ENCODE peak calls at places on chromosomes 4 and X, in four cellular contexts. K, P, V and I are unnamed samples.

GRCh38 chr4:57442834-57443291 is 332.7 kb upstream of the IGFBP7 start:
- DNase-seq in K (no peak), P (peak; percentile 26), V (peak; percentile 80), I (peak; percentile 17)

GRCh38 chr4:84971319-84971932 is 4.9 kb upstream of the WDFY3 start:
- DNase-seq in K (no peak), P (peak; percentile 53), V (no peak), I (peak; percentile 46)

GRCh38 chr4:128663325-128663724 is 146.2 kb upstream of the JADE1 start:
- DNase-seq in K (peak; percentile 37), P (no peak), V (no peak), I (no peak)

GRCh38 chr4:16027114-16027513 is 56.7 kb downstream of the PROM1 start:
- DNase-seq in K (no peak), P (no peak), V (no peak), I (no peak)

GRCh38 chrX:132227383-132228112 is 8.3 kb upstream of the RAP2C start:
- DNase-seq in K (no peak), P (no peak), V (no peak), I (no peak)

GRCh38 chr4:82599336-82599735 is 37.5 kb upstream of the TMEM150C start:
- DNase-seq in K (no peak), P (peak; percentile 51), V (no peak), I (no peak)

GRCh38 chr4:56757270-56757746 is 64.2 kb downstream of the SPINK2 start:
- DNase-seq in K (no peak), P (no peak), V (no peak), I (no peak)

GRCh38 chr4:146132445-146132844 is 43.1 kb upstream of the LSM6 start:
- DNase-seq in K (peak; percentile 70), P (no peak), V (no peak), I (no peak)

GRCh38 chr4:7341486-7342222 is 93.1 kb downstream of the PSAPL1 start:
- DNase-seq in K (no peak), P (no peak), V (no peak), I (no peak)

GRCh38 chr4:182062458-182062857 is 180.7 kb upstream of the TENM3 start:
- DNase-seq in K (no peak), P (no peak), V (no peak), I (no peak)

GRCh38 chr4:186832906-186833305 is 109.2 kb upstream of the FAT1 start:
- DNase-seq in K (no peak), P (no peak), V (no peak), I (peak; percentile 24)

GRCh38 chrX:70979136-70979762 is 48.4 kb upstream of the SLC7A3 start:
- DNase-seq in K (no peak), P (peak; percentile 27), V (peak; percentile 41), I (peak; percentile 54)

GRCh38 chr4:169256101-169256612 is 14.6 kb downstream of the SH3RF1 start:
- DNase-seq in K (no peak), P (no peak), V (no peak), I (no peak)

GRCh38 chr4:100738388-100739165 is 220.8 kb upstream of the EMCN start:
- DNase-seq in K (no peak), P (no peak), V (no peak), I (no peak)

GRCh38 chr4:140359571-140360427 is 13.6 kb upstream of the SCOC start:
- DNase-seq in K (no peak), P (peak; percentile 78), V (peak; percentile 88), I (peak; percentile 59)

GRCh38 chr4:125313989-125314602 is 659 bp upstream of the FAT4 start:
- DNase-seq in K (no peak), P (peak; percentile 41), V (peak; percentile 50), I (no peak)

GRCh38 chr4:188781655-188782054 is 642.4 kb downstream of the TRIML1 start:
- DNase-seq in K (no peak), P (peak; percentile 1), V (no peak), I (no peak)

GRCh38 chr4:14294611-14295010 is 667.1 kb upstream of the BOD1L1 start:
- DNase-seq in K (no peak), P (no peak), V (no peak), I (no peak)

GRCh38 chr4:69748176-69748575 is 12.2 kb downstream of the SULT1B1 start:
- DNase-seq in K (no peak), P (no peak), V (no peak), I (no peak)
- TF ChIP-seq CBX5 in K (no peak), P (no peak), V (no peak), I (no peak)

DNA sequence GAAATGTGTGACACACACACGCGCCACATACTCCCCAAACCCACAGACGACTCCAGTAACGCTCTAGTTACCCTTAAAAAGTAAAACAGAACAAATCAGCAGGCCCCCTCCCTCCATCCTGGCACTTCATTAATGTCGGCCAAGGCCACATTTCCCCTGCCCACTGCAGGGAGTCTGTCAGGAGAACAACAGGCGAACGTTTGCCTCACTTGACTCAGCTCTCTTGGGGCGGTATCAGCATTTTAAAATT is 671 bp upstream of the FHIP1A start:
- DNase-seq in K (no peak), P (no peak), V (peak; percentile 57), I (peak; percentile 5)
- TF ChIP-seq EZH2 in K (no peak), P (no peak), V (no peak), I (no peak)

DNA sequence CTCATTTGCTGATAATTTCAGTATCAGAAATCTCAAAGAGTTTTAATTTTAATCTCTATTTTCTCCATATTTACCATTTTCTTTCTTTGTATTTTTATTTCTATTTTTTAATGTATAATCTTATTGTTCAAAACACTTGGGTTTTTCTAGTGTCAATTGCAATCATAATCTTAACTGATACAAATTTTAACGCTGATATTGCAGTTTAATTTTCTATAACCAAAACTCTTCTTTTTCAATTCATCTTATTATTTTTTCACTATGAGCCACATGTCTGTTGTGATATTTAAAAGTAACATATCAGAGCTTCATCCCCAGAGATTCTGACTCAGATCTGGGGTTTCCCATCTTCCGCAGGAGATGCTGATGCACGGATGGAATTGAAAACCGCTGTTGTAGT is 16.2 kb downstream of the ADAM29 start:
- DNase-seq in K (no peak), P (no peak), V (no peak), I (no peak)
- TF ChIP-seq CBX5 in K (no peak), P (no peak), V (no peak), I (no peak)

GRCh38 chr4:5891563-5892320 is 1.1 kb downstream of the CRMP1 start:
- DNase-seq in K (no peak), P (no peak), V (no peak), I (no peak)
- TF ChIP-seq EZH2 in K (no peak), P (no peak), V (peak; percentile 80), I (no peak)

GRCh38 chrX:139246295-139246694 is 284.2 kb upstream of the F9 start:
- DNase-seq in K (no peak), P (no peak), V (no peak), I (no peak)
- TF ChIP-seq CBX5 in K (no peak), P (no peak), V (no peak), I (no peak)

GRCh38 chr4:4857809-4858508 is 1.5 kb upstream of the MSX1 start:
- DNase-seq in K (no peak), P (no peak), V (no peak), I (no peak)
- TF ChIP-seq EZH2 in K (no peak), P (no peak), V (peak; percentile 98), I (no peak)

GRCh38 chr4:156956947-156957346 is 14.7 kb downstream of the PDGFC start:
- DNase-seq in K (no peak), P (no peak), V (no peak), I (no peak)
- TF ChIP-seq CBX5 in K (no peak), P (no peak), V (no peak), I (no peak)

DNA sequence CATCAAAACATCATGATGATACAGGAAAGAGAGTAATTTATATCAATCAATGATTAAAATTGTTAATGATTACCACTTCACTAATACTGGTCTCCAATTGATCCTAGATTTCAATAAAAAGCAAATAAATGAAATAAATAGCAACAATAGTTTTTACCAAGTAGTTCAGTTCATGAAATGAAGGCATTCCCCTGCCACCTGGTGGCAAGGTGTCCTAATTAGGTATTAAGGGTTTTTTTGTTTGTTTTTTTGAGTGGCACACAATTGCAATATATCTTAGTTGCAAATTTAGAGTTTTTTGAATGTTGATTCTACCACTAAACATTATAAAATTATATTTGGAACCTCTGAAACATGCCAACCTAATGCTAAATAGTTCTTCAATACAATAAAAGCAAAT is 157.4 kb upstream of the PDE5A start:
- DNase-seq in K (no peak), P (peak; percentile 3), V (no peak), I (no peak)
- TF ChIP-seq EZH2 in K (no peak), P (no peak), V (no peak), I (no peak)

DNA sequence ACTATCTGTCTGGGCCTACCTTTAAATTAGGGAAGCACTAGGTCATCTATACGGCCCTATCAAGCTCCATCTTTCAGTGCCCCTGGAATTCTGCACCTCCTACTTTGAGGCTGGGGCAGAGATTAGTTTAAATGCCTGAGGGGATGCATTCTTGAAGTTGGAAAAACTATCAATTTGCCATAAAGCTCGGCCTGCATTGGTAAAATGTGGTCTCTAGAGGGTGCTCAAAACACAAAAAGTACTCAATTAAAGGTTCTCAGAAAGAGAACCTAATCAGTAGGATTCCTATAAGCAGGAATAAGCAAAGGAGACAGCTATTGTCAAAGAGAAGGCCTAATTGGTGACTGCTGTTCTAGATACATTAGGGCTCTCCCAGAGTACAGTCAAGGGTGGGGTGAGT is 111.7 kb downstream of the AMER1 start:
- DNase-seq in K (no peak), P (no peak), V (no peak), I (no peak)
- TF ChIP-seq CBX5 in K (no peak), P (no peak), V (no peak), I (no peak)

DNA sequence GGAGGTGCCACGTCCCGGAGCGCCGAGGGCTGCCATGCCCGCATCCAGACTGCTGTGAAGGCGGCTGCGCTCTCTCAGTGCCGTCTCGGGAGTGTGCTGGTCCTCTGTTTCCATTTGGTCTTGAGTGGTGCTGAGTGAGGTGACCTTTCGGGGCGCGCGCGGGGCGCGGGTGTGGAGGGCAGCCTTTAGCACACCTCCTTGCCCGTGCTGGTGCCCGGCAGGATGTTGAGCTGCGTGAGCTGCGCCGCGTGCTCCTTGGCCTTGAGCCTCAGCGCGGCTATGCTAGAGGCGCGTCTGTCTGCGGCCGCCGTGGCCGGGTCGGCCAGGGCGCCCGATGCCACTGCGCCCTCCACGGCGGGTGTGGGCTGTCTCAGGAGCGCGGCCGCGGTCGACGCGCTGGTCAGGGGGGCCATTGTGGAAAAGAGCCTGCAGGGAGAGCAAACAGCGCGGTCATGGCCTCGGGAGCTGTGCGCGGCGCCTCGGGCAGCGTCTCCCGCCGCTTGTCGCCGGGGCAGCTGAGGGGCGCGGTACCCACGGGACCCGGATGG is 11.2 kb downstream of the ARX start:
- DNase-seq in K (no peak), P (no peak), V (no peak), I (no peak)
- TF ChIP-seq EZH2 in K (no peak), P (no peak), V (peak; percentile 70), I (no peak)